ENCODE peak calls at places on chromosomes 3 and 15, in five cellular contexts. Z is OCI-LY7, T is GM23338, K is PC-9, D is HT1080. L is an unnamed sample.

GRCh38 chr3:158768881-158769518 is 32.9 kb upstream of the MFSD1 start:
- DNase-seq in D (peak; percentile 76), K (peak; percentile 46), Z (no peak), T (no peak), L (no peak)

GRCh38 chr3:192130534-192131132 is 596.7 kb downstream of the FGF12 start:
- DNase-seq in Z (peak; percentile 83), K (peak; percentile 39), T (peak; percentile 75), D (peak; percentile 54), L (peak; percentile 75)

GRCh38 chr3:16370872-16371740 is 106.1 kb downstream of the OXNAD1 start:
- DNase-seq in T (peak; percentile 31), Z (peak; percentile 64), K (no peak), D (no peak), L (peak; percentile 46)

GRCh38 chr3:124563376-124563775 is 166.9 kb upstream of the UMPS start:
- DNase-seq in T (no peak), K (no peak), Z (no peak), D (peak; percentile 59), L (no peak)

GRCh38 chr3:4721511-4721911 is 228.4 kb downstream of the ITPR1 start:
- DNase-seq in K (peak; percentile 25), D (no peak), T (no peak), Z (no peak), L (no peak)

GRCh38 chr15:85616549-85616948 is 178.2 kb downstream of the KLHL25 start:
- DNase-seq in K (no peak), T (no peak), D (no peak), Z (no peak), L (no peak)

GRCh38 chr15:90924375-90924774 is 8.0 kb downstream of the HDDC3 start:
- DNase-seq in T (no peak), K (no peak), Z (no peak), D (no peak), L (no peak)

GRCh38 chr3:52339612-52340011 is 23.5 kb downstream of the DNAH1 start:
- DNase-seq in D (peak; percentile 76), K (peak; percentile 22), T (peak; percentile 78), Z (peak; percentile 84), L (peak; percentile 72)

GRCh38 chr3:142237891-142238290 is 12.5 kb upstream of the GK5 start:
- DNase-seq in T (no peak), Z (no peak), D (no peak), K (no peak), L (no peak)

GRCh38 chr3:107674371-107674770 is 151.6 kb downstream of the BBX start:
- DNase-seq in T (no peak), D (no peak), Z (no peak), K (no peak), L (no peak)

GRCh38 chr15:87949214-87949933 is 307.2 kb downstream of the NTRK3 start:
- DNase-seq in T (no peak), Z (no peak), K (no peak), D (no peak), L (no peak)

GRCh38 chr3:77147836-77148578 is 108.1 kb downstream of the ROBO2 start:
- DNase-seq in D (peak; percentile 11), K (no peak), Z (no peak), T (peak; percentile 31), L (no peak)

GRCh38 chr3:186746008-186746407 is 28.8 kb downstream of the KNG1 start:
- DNase-seq in D (peak; percentile 92), Z (no peak), K (peak; percentile 85), T (peak; percentile 88), L (no peak)

GRCh38 chr3:10348404-10348721 is 27.5 kb upstream of the SEC13 start:
- DNase-seq in T (no peak), Z (no peak), D (no peak), K (no peak), L (no peak)

GRCh38 chr15:59701880-59702279 is 12.8 kb upstream of the BNIP2 start:
- DNase-seq in Z (no peak), T (no peak), K (no peak), D (no peak), L (no peak)

GRCh38 chr3:71958533-71958932 is 173.6 kb upstream of the PROK2 start:
- DNase-seq in T (no peak), D (no peak), Z (no peak), K (no peak), L (no peak)

GRCh38 chr15:29844290-29844903 is 22.1 kb upstream of the TJP1 start:
- DNase-seq in D (peak; percentile 42), Z (no peak), K (peak; percentile 38), T (no peak), L (no peak)

GRCh38 chr15:95988574-95988887 is 342.0 kb upstream of the NR2F2 start:
- DNase-seq in K (peak; percentile 8), T (peak; percentile 4), D (no peak), Z (no peak), L (no peak)

GRCh38 chr3:38001456-38002081 is 11.0 kb downstream of the VILL start:
- DNase-seq in Z (no peak), T (peak; percentile 71), D (no peak), K (peak; percentile 53), L (peak; percentile 30)

GRCh38 chr3:139574026-139574947 is 34.7 kb upstream of the RBP1 start:
- DNase-seq in K (no peak), Z (no peak), T (no peak), D (no peak), L (peak; percentile 5)

GRCh38 chr3:119211803-119212202 is 28.9 kb downstream of the B4GALT4 start:
- DNase-seq in Z (no peak), D (no peak), K (no peak), T (no peak), L (no peak)

GRCh38 chr3:105827959-105828358 is 40.9 kb downstream of the CBLB start:
- DNase-seq in D (peak; percentile 94), Z (no peak), T (peak; percentile 54), K (peak; percentile 14), L (no peak)

GRCh38 chr15:77838061-77838460 is 205.3 kb upstream of the LINGO1 start:
- DNase-seq in Z (no peak), D (no peak), T (no peak), K (no peak), L (no peak)

GRCh38 chr3:5494913-5495519 is 307.5 kb downstream of the EDEM1 start:
- DNase-seq in D (no peak), K (no peak), T (no peak), Z (no peak), L (no peak)

GRCh38 chr3:42123012-42123581 is 31.9 kb downstream of the TRAK1 start:
- DNase-seq in K (peak; percentile 44), T (no peak), D (peak; percentile 82), Z (no peak), L (no peak)

GRCh38 chr3:56691165-56692000 is 8.3 kb upstream of the TASOR start:
- DNase-seq in Z (no peak), T (no peak), D (peak; percentile 50), K (peak; percentile 56), L (no peak)